ENCODE peak calls at places on chromosomes 2 and 18, in seven cellular contexts. W, M, F, K, U, Q and G are unnamed samples.

GRCh38 chr2:64653174-64654062 is at the start of gene SERTAD2:
- DNase-seq in W (peak), M (peak), F (peak), K (peak), U (peak), Q (peak), G (peak)

GRCh38 chr18:47075098-47075883 is 39.9 kb upstream of the ELOA2 start:
- DNase-seq in W (peak), M (no peak), F (no peak), K (no peak), U (no peak), Q (peak), G (peak)

GRCh38 chr2:190637331-190637734 is 11.6 kb upstream of the NAB1 start:
- DNase-seq in W (no peak), M (no peak), F (no peak), K (no peak), U (no peak), Q (peak), G (peak)

GRCh38 chr18:54235871-54236270 is 11.4 kb upstream of the MBD2 start:
- DNase-seq in W (no peak), M (no peak), F (no peak), K (no peak), U (no peak), Q (peak), G (no peak)

GRCh38 chr2:10305254-10305635 is 2.5 kb downstream of the HPCAL1 start:
- DNase-seq in W (no peak), M (no peak), F (no peak), K (no peak), U (peak), Q (peak), G (peak)

GRCh38 chr2:197803033-197803444 is 1.4 kb upstream of the PLCL1 start:
- DNase-seq in W (peak), M (no peak), F (no peak), K (no peak), U (peak), Q (peak), G (peak)

GRCh38 chr18:22176622-22177495 is 7.5 kb downstream of the GATA6 start:
- DNase-seq in W (peak), M (no peak), F (no peak), K (no peak), U (no peak), Q (no peak), G (peak)

GRCh38 chr2:9806298-9806610 is 37.0 kb upstream of the TAF1B start:
- DNase-seq in W (no peak), M (no peak), F (no peak), K (no peak), U (no peak), Q (no peak), G (no peak)

GRCh38 chr18:23912356-23912755 is 102.2 kb upstream of the TTC39C start:
- DNase-seq in W (no peak), M (no peak), F (no peak), K (no peak), U (no peak), Q (peak), G (peak)

GRCh38 chr2:241321033-241321432 is 5.3 kb downstream of the SEPTIN2 start:
- DNase-seq in W (no peak), M (no peak), F (no peak), K (no peak), U (no peak), Q (no peak), G (no peak)

GRCh38 chr2:223238301-223238700 is 186.3 kb downstream of the KCNE4 start:
- DNase-seq in W (no peak), M (no peak), F (no peak), K (no peak), U (no peak), Q (peak), G (peak)

GRCh38 chr2:44246840-44247369 is 28.4 kb upstream of the SLC3A1 start:
- DNase-seq in W (no peak), M (no peak), F (no peak), K (no peak), U (no peak), Q (no peak), G (no peak)